ENCODE peak calls at places on chromosomes 12 and 14, in eight cellular contexts. O is stomach, I is psoas muscle, U is caudate nucleus, B is GM23248, G is cardiac muscle cell, P is lower lobe of right lung, V is left ventricle myocardium inferior. J is an unnamed sample.

GRCh38 chr14:32435411-32435810 is 106.3 kb downstream of the AKAP6 start:
- DNase-seq in O (no peak), I (no peak), U (no peak), B (no peak), G (no peak), P (no peak), V (no peak), J (no peak)

GRCh38 chr12:14775652-14776020 is 27.6 kb downstream of the WBP11 start:
- DNase-seq in O (no peak), I (no peak), U (no peak), B (peak; percentile 80), G (peak; percentile 70), P (no peak), V (no peak), J (no peak)

GRCh38 chr12:108967869-108968540 is 52.9 kb downstream of the SVOP start:
- DNase-seq in O (no peak), I (no peak), U (no peak), B (peak; percentile 13), G (peak; percentile 16), P (no peak), V (no peak), J (no peak)

GRCh38 chr12:68932123-68932700 is 759 bp downstream of the CPM start:
- DNase-seq in O (no peak), I (no peak), U (no peak), B (no peak), G (no peak), P (no peak), V (no peak), J (no peak)

GRCh38 chr12:92297932-92298681 is 152.5 kb upstream of the BTG1 start:
- DNase-seq in O (no peak), I (no peak), U (no peak), B (peak; percentile 94), G (peak; percentile 52), P (no peak), V (no peak), J (no peak)

GRCh38 chr12:48185181-48185919 is 1.9 kb downstream of the CCDC184 start:
- DNase-seq in O (no peak), I (no peak), U (peak; percentile 19), B (peak; percentile 54), G (peak; percentile 27), P (no peak), V (no peak), J (no peak)

GRCh38 chr12:48813464-48814312 is 4.6 kb upstream of the CACNB3 start:
- DNase-seq in O (no peak), I (no peak), U (no peak), B (no peak), G (peak; percentile 44), P (no peak), V (no peak), J (no peak)

GRCh38 chr12:54879132-54879531 is 24.8 kb downstream of the MUCL1 start:
- DNase-seq in O (no peak), I (no peak), U (no peak), B (peak; percentile 5), G (no peak), P (no peak), V (no peak), J (no peak)

GRCh38 chr12:116441292-116441691 is 117.9 kb upstream of the MAP1LC3B2 start:
- DNase-seq in O (no peak), I (no peak), U (no peak), B (peak; percentile 28), G (no peak), P (peak; percentile 63), V (no peak), J (no peak)

GRCh38 chr14:83208346-83208745 is 1674.7 kb upstream of the SEL1L start:
- DNase-seq in O (no peak), I (no peak), U (no peak), B (peak; percentile 0), G (no peak), P (no peak), V (no peak), J (no peak)

GRCh38 chr12:97267166-97267565 is 195.4 kb upstream of the RMST start:
- DNase-seq in O (no peak), I (no peak), U (no peak), B (no peak), G (no peak), P (no peak), V (no peak), J (no peak)

GRCh38 chr14:105340821-105341408 is 26.4 kb downstream of the PACS2 start:
- DNase-seq in O (no peak), I (no peak), U (no peak), B (no peak), G (no peak), P (no peak), V (no peak), J (no peak)

GRCh38 chr12:3901116-3901515 is 27.9 kb upstream of the PARP11 start:
- DNase-seq in O (no peak), I (no peak), U (no peak), B (no peak), G (no peak), P (no peak), V (no peak), J (no peak)

GRCh38 chr14:69354383-69355154 is 43.5 kb downstream of the ERH start:
- DNase-seq in O (peak; percentile 44), I (no peak), U (no peak), B (no peak), G (no peak), P (no peak), V (no peak), J (no peak)

GRCh38 chr14:69356903-69357543 is 41.1 kb downstream of the ERH start:
- DNase-seq in O (no peak), I (no peak), U (no peak), B (no peak), G (no peak), P (no peak), V (no peak), J (no peak)

GRCh38 chr14:69355155-69355954 is 42.7 kb downstream of the ERH start:
- DNase-seq in O (no peak), I (no peak), U (no peak), B (no peak), G (no peak), P (no peak), V (no peak), J (no peak)

GRCh38 chr14:69357544-69358200 is 40.4 kb downstream of the ERH start:
- DNase-seq in O (no peak), I (no peak), U (no peak), B (no peak), G (no peak), P (no peak), V (no peak), J (no peak)

DNA sequence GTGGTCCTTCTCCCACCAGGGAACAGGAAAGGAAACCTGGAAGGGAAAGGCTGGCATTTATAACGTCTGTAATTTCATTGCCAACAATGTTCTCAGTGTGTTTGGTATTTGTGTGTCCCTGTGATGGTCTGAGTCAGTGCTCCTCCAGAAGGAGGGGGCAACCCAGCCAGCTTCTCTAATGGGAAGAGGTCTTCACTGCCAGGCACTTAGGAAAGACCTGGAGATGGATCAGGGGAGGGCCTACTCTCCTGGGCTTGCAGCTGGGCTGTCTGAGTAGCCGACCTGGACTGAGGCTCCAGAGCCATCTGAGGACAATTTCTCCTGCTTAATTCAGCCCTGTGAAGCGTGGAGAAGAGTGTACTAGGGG is 42.2 kb downstream of the ERH start:
- DNase-seq in O (no peak), I (peak; percentile 81), U (no peak), B (peak; percentile 92), G (peak; percentile 25), P (no peak), V (no peak), J (peak; percentile 93)
- H3K27ac ChIP-seq in O (peak overlapping the region; percentile 47), I (no peak overlapping the region), U (no peak overlapping the region), B (peak overlapping the region; percentile 57), G (no peak overlapping the region), P (no peak overlapping the region), V (peak overlapping the region; percentile 48), J (peak overlapping the region; percentile 79)

DNA sequence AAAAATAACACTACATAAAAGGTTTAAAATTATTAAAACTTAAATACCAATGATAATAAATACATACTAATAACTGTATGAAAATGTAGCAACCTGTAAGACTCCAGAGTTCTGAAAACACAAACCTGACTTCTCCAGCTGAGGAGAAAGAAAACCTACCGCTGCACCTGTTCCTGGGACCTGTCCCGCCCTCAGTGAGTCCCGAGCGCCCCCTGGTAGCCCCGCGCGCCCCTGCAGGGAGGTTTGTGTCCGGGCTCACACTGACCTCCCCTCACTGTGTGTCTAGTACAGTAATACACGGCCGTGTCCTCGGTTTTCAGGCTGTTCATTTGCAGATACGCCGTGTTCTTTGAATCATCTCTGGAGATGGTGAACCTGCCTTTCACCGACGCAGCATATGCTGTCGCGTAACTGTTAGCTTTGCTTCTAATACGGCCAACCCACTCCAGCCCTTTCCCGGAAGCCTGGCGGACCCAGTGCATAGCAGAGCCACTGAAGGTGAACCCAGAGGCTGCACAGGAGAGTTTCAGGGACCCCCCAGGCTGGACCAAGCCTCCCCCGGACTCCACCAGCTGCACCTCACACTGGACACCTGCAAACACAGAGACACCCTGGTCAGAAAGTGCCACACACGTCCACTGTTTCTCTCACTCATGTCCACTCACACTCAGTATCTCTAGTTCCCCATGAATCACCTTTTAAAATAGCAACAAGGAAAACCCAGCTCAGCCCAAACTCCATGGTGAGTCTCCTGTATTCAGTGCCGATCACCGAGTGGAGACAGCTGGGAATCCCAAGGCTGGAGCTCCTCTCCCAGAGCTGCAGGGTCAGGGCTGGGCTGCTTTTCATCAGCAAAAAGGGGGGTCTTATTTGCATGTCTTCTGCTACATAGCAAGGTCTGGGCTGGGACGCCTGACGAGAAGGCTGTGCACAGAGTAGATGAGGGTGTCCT is 1276.3 kb downstream of the TMEM121 start:
- DNase-seq in O (no peak), I (no peak), U (no peak), B (no peak), G (no peak), P (no peak), V (no peak), J (no peak)
- H3K27ac ChIP-seq in O (no peak overlapping the region), I (no peak overlapping the region), U (no peak overlapping the region), B (no peak overlapping the region), G (no peak overlapping the region), P (no peak overlapping the region), V (no peak overlapping the region), J (no peak overlapping the region)

GRCh38 chr12:619346-619745 is 43.9 kb downstream of the NINJ2 start:
- DNase-seq in O (no peak), I (peak; percentile 68), U (no peak), B (no peak), G (no peak), P (no peak), V (no peak), J (no peak)
- H3K27ac ChIP-seq in O (no peak overlapping the region), I (peak overlapping the region; percentile 68), U (no peak overlapping the region), B (no peak overlapping the region), G (no peak overlapping the region), P (peak overlapping the region; percentile 56), V (peak overlapping the region; percentile 92), J (no peak overlapping the region)

GRCh38 chr14:65002586-65003210 is 16.0 kb downstream of the FNTB start:
- DNase-seq in O (no peak), I (no peak), U (no peak), B (peak; percentile 75), G (peak; percentile 60), P (no peak), V (no peak), J (no peak)

GRCh38 chr14:64998455-64998931 is 11.8 kb downstream of the FNTB start:
- DNase-seq in O (no peak), I (no peak), U (no peak), B (peak; percentile 71), G (no peak), P (no peak), V (no peak), J (no peak)

GRCh38 chr14:65003394-65003793 is 16.7 kb downstream of the FNTB start:
- DNase-seq in O (no peak), I (no peak), U (no peak), B (peak; percentile 34), G (no peak), P (no peak), V (no peak), J (no peak)

GRCh38 chr14:65001758-65002157 is 15.1 kb downstream of the FNTB start:
- DNase-seq in O (no peak), I (no peak), U (no peak), B (no peak), G (no peak), P (no peak), V (no peak), J (no peak)

GRCh38 chr14:65000868-65001600 is 14.3 kb downstream of the FNTB start:
- DNase-seq in O (no peak), I (no peak), U (no peak), B (peak; percentile 38), G (peak; percentile 72), P (no peak), V (no peak), J (no peak)
- H3K27ac ChIP-seq in O (no peak overlapping the region), I (no peak overlapping the region), U (no peak overlapping the region), B (peak overlapping the region; percentile 26), G (peak overlapping the region; percentile 67), P (no peak overlapping the region), V (peak overlapping the region; percentile 53), J (no peak overlapping the region)